ENCODE peak calls at places on chromosome 22, in ten cellular contexts. One of them, this sample, is unnamed.

GRCh38 chr22:47623740-47624103 is 861.3 kb downstream of the TBC1D22A start:
- DNase-seq in HT1080: no peak
- DNase-seq in bronchial epithelial cell: no peak
- DNase-seq in RPMI7951: no peak
- DNase-seq in uterus: no peak
- DNase-seq in activated naive CD8-positive, alpha-beta T cell treated with anti-CD3 and anti-CD28 coated beads, Interleukin-2, amount 50 U/mL, for 24 hours: no peak
- DNase-seq in cerebellar cortex: peak; percentile 16
- DNase-seq in amniotic stem cell: no peak
- DNase-seq in IMR-90: no peak
- DNase-seq in nephron progenitor cell: no peak
- DNase-seq in this sample: no peak

GRCh38 chr22:19759994-19760651 is 455 bp upstream of the TBX1 start:
- DNase-seq in HT1080: no peak
- DNase-seq in bronchial epithelial cell: no peak
- DNase-seq in RPMI7951: no peak
- DNase-seq in uterus: no peak
- DNase-seq in activated naive CD8-positive, alpha-beta T cell treated with anti-CD3 and anti-CD28 coated beads, Interleukin-2, amount 50 U/mL, for 24 hours: no peak
- DNase-seq in cerebellar cortex: no peak
- DNase-seq in amniotic stem cell: no peak
- DNase-seq in IMR-90: no peak
- DNase-seq in nephron progenitor cell: no peak
- DNase-seq in this sample: no peak

GRCh38 chr22:29470159-29470855 is 9.7 kb upstream of the NEFH start:
- DNase-seq in HT1080: peak; percentile 47
- DNase-seq in bronchial epithelial cell: peak; percentile 61
- DNase-seq in RPMI7951: no peak
- DNase-seq in uterus: peak; percentile 29
- DNase-seq in activated naive CD8-positive, alpha-beta T cell treated with anti-CD3 and anti-CD28 coated beads, Interleukin-2, amount 50 U/mL, for 24 hours: peak; percentile 88
- DNase-seq in cerebellar cortex: peak; percentile 31
- DNase-seq in amniotic stem cell: no peak
- DNase-seq in IMR-90: peak; percentile 24
- DNase-seq in nephron progenitor cell: peak; percentile 92
- DNase-seq in this sample: no peak

GRCh38 chr22:38774496-38775166 is 18.8 kb upstream of the SUN2 start:
- DNase-seq in HT1080: no peak
- DNase-seq in bronchial epithelial cell: peak; percentile 47
- DNase-seq in RPMI7951: no peak
- DNase-seq in uterus: no peak
- DNase-seq in activated naive CD8-positive, alpha-beta T cell treated with anti-CD3 and anti-CD28 coated beads, Interleukin-2, amount 50 U/mL, for 24 hours: no peak
- DNase-seq in cerebellar cortex: no peak
- DNase-seq in amniotic stem cell: no peak
- DNase-seq in IMR-90: no peak
- DNase-seq in nephron progenitor cell: no peak
- DNase-seq in this sample: no peak

GRCh38 chr22:38718414-38718813 is 12.7 kb downstream of the GTPBP1 start:
- DNase-seq in HT1080: peak; percentile 91
- DNase-seq in bronchial epithelial cell: peak; percentile 88
- DNase-seq in RPMI7951: peak; percentile 85
- DNase-seq in uterus: peak; percentile 59
- DNase-seq in activated naive CD8-positive, alpha-beta T cell treated with anti-CD3 and anti-CD28 coated beads, Interleukin-2, amount 50 U/mL, for 24 hours: no peak
- DNase-seq in cerebellar cortex: no peak
- DNase-seq in amniotic stem cell: peak; percentile 86
- DNase-seq in IMR-90: peak; percentile 81
- DNase-seq in nephron progenitor cell: no peak
- DNase-seq in this sample: peak; percentile 54

GRCh38 chr22:26658671-26659478 is 1.5 kb downstream of the MIAT start:
- DNase-seq in HT1080: peak; percentile 97
- DNase-seq in bronchial epithelial cell: peak; percentile 96
- DNase-seq in RPMI7951: peak; percentile 92
- DNase-seq in uterus: peak; percentile 51
- DNase-seq in activated naive CD8-positive, alpha-beta T cell treated with anti-CD3 and anti-CD28 coated beads, Interleukin-2, amount 50 U/mL, for 24 hours: peak; percentile 81
- DNase-seq in cerebellar cortex: peak; percentile 16
- DNase-seq in amniotic stem cell: peak; percentile 82
- DNase-seq in IMR-90: peak; percentile 97
- DNase-seq in nephron progenitor cell: peak; percentile 60
- DNase-seq in this sample: peak; percentile 80

GRCh38 chr22:26751217-26751616 is 93.8 kb downstream of the MIAT start:
- DNase-seq in HT1080: no peak
- DNase-seq in bronchial epithelial cell: no peak
- DNase-seq in RPMI7951: peak; percentile 42
- DNase-seq in uterus: no peak
- DNase-seq in activated naive CD8-positive, alpha-beta T cell treated with anti-CD3 and anti-CD28 coated beads, Interleukin-2, amount 50 U/mL, for 24 hours: no peak
- DNase-seq in cerebellar cortex: peak; percentile 12
- DNase-seq in amniotic stem cell: no peak
- DNase-seq in IMR-90: no peak
- DNase-seq in nephron progenitor cell: peak; percentile 69
- DNase-seq in this sample: no peak

GRCh38 chr22:45830531-45831245 is 146.3 kb downstream of the WNT7B start:
- DNase-seq in HT1080: peak; percentile 59
- DNase-seq in bronchial epithelial cell: peak; percentile 82
- DNase-seq in RPMI7951: peak; percentile 61
- DNase-seq in uterus: no peak
- DNase-seq in activated naive CD8-positive, alpha-beta T cell treated with anti-CD3 and anti-CD28 coated beads, Interleukin-2, amount 50 U/mL, for 24 hours: no peak
- DNase-seq in cerebellar cortex: no peak
- DNase-seq in amniotic stem cell: no peak
- DNase-seq in IMR-90: peak; percentile 83
- DNase-seq in nephron progenitor cell: no peak
- DNase-seq in this sample: no peak

GRCh38 chr22:46070215-46070721 is 80.1 kb upstream of the PPARA start:
- DNase-seq in HT1080: peak; percentile 78
- DNase-seq in bronchial epithelial cell: peak; percentile 37
- DNase-seq in RPMI7951: peak; percentile 79
- DNase-seq in uterus: peak; percentile 77
- DNase-seq in activated naive CD8-positive, alpha-beta T cell treated with anti-CD3 and anti-CD28 coated beads, Interleukin-2, amount 50 U/mL, for 24 hours: peak; percentile 34
- DNase-seq in cerebellar cortex: no peak
- DNase-seq in amniotic stem cell: no peak
- DNase-seq in IMR-90: peak; percentile 42
- DNase-seq in nephron progenitor cell: peak; percentile 42
- DNase-seq in this sample: no peak

GRCh38 chr22:17903564-17904295 is 120.6 kb downstream of the MICAL3 start:
- DNase-seq in HT1080: no peak
- DNase-seq in bronchial epithelial cell: no peak
- DNase-seq in RPMI7951: peak; percentile 21
- DNase-seq in uterus: no peak
- DNase-seq in activated naive CD8-positive, alpha-beta T cell treated with anti-CD3 and anti-CD28 coated beads, Interleukin-2, amount 50 U/mL, for 24 hours: no peak
- DNase-seq in cerebellar cortex: no peak
- DNase-seq in amniotic stem cell: no peak
- DNase-seq in IMR-90: no peak
- DNase-seq in nephron progenitor cell: no peak
- DNase-seq in this sample: no peak

GRCh38 chr22:35337932-35338331 is 38.2 kb downstream of the TOM1 start:
- DNase-seq in HT1080: no peak
- DNase-seq in bronchial epithelial cell: no peak
- DNase-seq in RPMI7951: no peak
- DNase-seq in uterus: no peak
- DNase-seq in activated naive CD8-positive, alpha-beta T cell treated with anti-CD3 and anti-CD28 coated beads, Interleukin-2, amount 50 U/mL, for 24 hours: no peak
- DNase-seq in cerebellar cortex: peak; percentile 23
- DNase-seq in amniotic stem cell: no peak
- DNase-seq in IMR-90: no peak
- DNase-seq in nephron progenitor cell: no peak
- DNase-seq in this sample: no peak

GRCh38 chr22:29339381-29340235 is 24.1 kb upstream of the RASL10A start:
- DNase-seq in HT1080: peak; percentile 27
- DNase-seq in bronchial epithelial cell: peak; percentile 79
- DNase-seq in RPMI7951: peak; percentile 40
- DNase-seq in uterus: no peak
- DNase-seq in activated naive CD8-positive, alpha-beta T cell treated with anti-CD3 and anti-CD28 coated beads, Interleukin-2, amount 50 U/mL, for 24 hours: no peak
- DNase-seq in cerebellar cortex: peak; percentile 45
- DNase-seq in amniotic stem cell: no peak
- DNase-seq in IMR-90: no peak
- DNase-seq in nephron progenitor cell: no peak
- DNase-seq in this sample: no peak

GRCh38 chr22:43824724-43825485 is 12.8 kb upstream of the EFCAB6 start:
- DNase-seq in HT1080: no peak
- DNase-seq in bronchial epithelial cell: no peak
- DNase-seq in RPMI7951: no peak
- DNase-seq in uterus: no peak
- DNase-seq in activated naive CD8-positive, alpha-beta T cell treated with anti-CD3 and anti-CD28 coated beads, Interleukin-2, amount 50 U/mL, for 24 hours: no peak
- DNase-seq in cerebellar cortex: no peak
- DNase-seq in amniotic stem cell: no peak
- DNase-seq in IMR-90: no peak
- DNase-seq in nephron progenitor cell: no peak
- DNase-seq in this sample: no peak

GRCh38 chr22:46592390-46592872 is 27.8 kb upstream of the GRAMD4 start:
- DNase-seq in HT1080: peak; percentile 96
- DNase-seq in bronchial epithelial cell: no peak
- DNase-seq in RPMI7951: peak; percentile 85
- DNase-seq in uterus: no peak
- DNase-seq in activated naive CD8-positive, alpha-beta T cell treated with anti-CD3 and anti-CD28 coated beads, Interleukin-2, amount 50 U/mL, for 24 hours: peak; percentile 73
- DNase-seq in cerebellar cortex: no peak
- DNase-seq in amniotic stem cell: no peak
- DNase-seq in IMR-90: peak; percentile 71
- DNase-seq in nephron progenitor cell: no peak
- DNase-seq in this sample: no peak

GRCh38 chr22:20117656-20118571 is 888 bp upstream of the TRMT2A start:
- DNase-seq in HT1080: no peak
- DNase-seq in bronchial epithelial cell: peak; percentile 11
- DNase-seq in RPMI7951: no peak
- DNase-seq in uterus: no peak
- DNase-seq in activated naive CD8-positive, alpha-beta T cell treated with anti-CD3 and anti-CD28 coated beads, Interleukin-2, amount 50 U/mL, for 24 hours: peak; percentile 86
- DNase-seq in cerebellar cortex: no peak
- DNase-seq in amniotic stem cell: no peak
- DNase-seq in IMR-90: peak; percentile 25
- DNase-seq in nephron progenitor cell: peak; percentile 42
- DNase-seq in this sample: no peak

GRCh38 chr22:42528591-42529307 is 9.2 kb upstream of the RRP7A start:
- DNase-seq in HT1080: no peak
- DNase-seq in bronchial epithelial cell: no peak
- DNase-seq in RPMI7951: no peak
- DNase-seq in uterus: no peak
- DNase-seq in activated naive CD8-positive, alpha-beta T cell treated with anti-CD3 and anti-CD28 coated beads, Interleukin-2, amount 50 U/mL, for 24 hours: no peak
- DNase-seq in cerebellar cortex: no peak
- DNase-seq in amniotic stem cell: no peak
- DNase-seq in IMR-90: no peak
- DNase-seq in nephron progenitor cell: no peak
- DNase-seq in this sample: no peak

GRCh38 chr22:23856721-23857605 is 712 bp upstream of the SLC2A11 start:
- DNase-seq in HT1080: no peak
- DNase-seq in bronchial epithelial cell: peak; percentile 17
- DNase-seq in RPMI7951: peak; percentile 98
- DNase-seq in uterus: no peak
- DNase-seq in activated naive CD8-positive, alpha-beta T cell treated with anti-CD3 and anti-CD28 coated beads, Interleukin-2, amount 50 U/mL, for 24 hours: no peak
- DNase-seq in cerebellar cortex: peak; percentile 66
- DNase-seq in amniotic stem cell: peak; percentile 36
- DNase-seq in IMR-90: peak; percentile 46
- DNase-seq in nephron progenitor cell: peak; percentile 61
- DNase-seq in this sample: peak; percentile 44

GRCh38 chr22:49011379-49011768 is 816.3 kb downstream of the BRD1 start:
- DNase-seq in HT1080: no peak
- DNase-seq in bronchial epithelial cell: no peak
- DNase-seq in RPMI7951: no peak
- DNase-seq in uterus: no peak
- DNase-seq in activated naive CD8-positive, alpha-beta T cell treated with anti-CD3 and anti-CD28 coated beads, Interleukin-2, amount 50 U/mL, for 24 hours: no peak
- DNase-seq in cerebellar cortex: no peak
- DNase-seq in amniotic stem cell: no peak
- DNase-seq in IMR-90: no peak
- DNase-seq in nephron progenitor cell: no peak
- DNase-seq in this sample: no peak

GRCh38 chr22:38135133-38135706 is 24.7 kb upstream of the BAIAP2L2 start:
- DNase-seq in HT1080: peak; percentile 95
- DNase-seq in bronchial epithelial cell: peak; percentile 94
- DNase-seq in RPMI7951: peak; percentile 96
- DNase-seq in uterus: peak; percentile 11
- DNase-seq in activated naive CD8-positive, alpha-beta T cell treated with anti-CD3 and anti-CD28 coated beads, Interleukin-2, amount 50 U/mL, for 24 hours: no peak
- DNase-seq in cerebellar cortex: no peak
- DNase-seq in amniotic stem cell: no peak
- DNase-seq in IMR-90: peak; percentile 90
- DNase-seq in nephron progenitor cell: no peak
- DNase-seq in this sample: peak; percentile 42

GRCh38 chr22:36510384-36510783 is 3.5 kb upstream of the FOXRED2 start:
- DNase-seq in HT1080: no peak
- DNase-seq in bronchial epithelial cell: no peak
- DNase-seq in RPMI7951: no peak
- DNase-seq in uterus: no peak
- DNase-seq in activated naive CD8-positive, alpha-beta T cell treated with anti-CD3 and anti-CD28 coated beads, Interleukin-2, amount 50 U/mL, for 24 hours: no peak
- DNase-seq in cerebellar cortex: no peak
- DNase-seq in amniotic stem cell: no peak
- DNase-seq in IMR-90: no peak
- DNase-seq in nephron progenitor cell: no peak
- DNase-seq in this sample: no peak

GRCh38 chr22:46043339-46043738 is 66.4 kb upstream of the WNT7B start:
- DNase-seq in HT1080: no peak
- DNase-seq in bronchial epithelial cell: no peak
- DNase-seq in RPMI7951: no peak
- DNase-seq in uterus: peak; percentile 18
- DNase-seq in activated naive CD8-positive, alpha-beta T cell treated with anti-CD3 and anti-CD28 coated beads, Interleukin-2, amount 50 U/mL, for 24 hours: no peak
- DNase-seq in cerebellar cortex: no peak
- DNase-seq in amniotic stem cell: no peak
- DNase-seq in IMR-90: no peak
- DNase-seq in nephron progenitor cell: no peak
- DNase-seq in this sample: no peak

GRCh38 chr22:24450600-24450999 is 23.2 kb downstream of the ADORA2A start:
- DNase-seq in HT1080: no peak
- DNase-seq in bronchial epithelial cell: no peak
- DNase-seq in RPMI7951: no peak
- DNase-seq in uterus: no peak
- DNase-seq in activated naive CD8-positive, alpha-beta T cell treated with anti-CD3 and anti-CD28 coated beads, Interleukin-2, amount 50 U/mL, for 24 hours: no peak
- DNase-seq in cerebellar cortex: no peak
- DNase-seq in amniotic stem cell: no peak
- DNase-seq in IMR-90: no peak
- DNase-seq in nephron progenitor cell: no peak
- DNase-seq in this sample: no peak

This sample was measured in AG09319.